ENCODE peak calls at places on chromosomes 1 and 21, in five cellular contexts. One of them, this sample, is unnamed.

GRCh38 chr1:64062941-64063581 is 140.4 kb upstream of the UBE2U start:
- DNase-seq in tibial nerve: no peak
- DNase-seq in astrocyte: peak; percentile 24
- DNase-seq in heart left ventricle: no peak
- DNase-seq in H9: no peak
- DNase-seq in this sample: no peak

GRCh38 chr1:95451904-95452303 is 217.9 kb downstream of the RWDD3 start:
- DNase-seq in tibial nerve: no peak
- DNase-seq in astrocyte: no peak
- DNase-seq in heart left ventricle: no peak
- DNase-seq in H9: no peak
- DNase-seq in this sample: no peak

GRCh38 chr1:201850053-201850397 is 21.1 kb downstream of the IPO9 start:
- DNase-seq in tibial nerve: no peak
- DNase-seq in astrocyte: peak; percentile 96
- DNase-seq in heart left ventricle: no peak
- DNase-seq in H9: no peak
- DNase-seq in this sample: no peak

GRCh38 chr1:203200059-203200553 is 13.6 kb upstream of the CHI3L1 start:
- DNase-seq in tibial nerve: peak; percentile 78
- DNase-seq in astrocyte: peak; percentile 79
- DNase-seq in heart left ventricle: peak; percentile 28
- DNase-seq in H9: no peak
- DNase-seq in this sample: peak; percentile 65

GRCh38 chr1:46643368-46643775 is 24.8 kb downstream of the ATPAF1 start:
- DNase-seq in tibial nerve: no peak
- DNase-seq in astrocyte: peak; percentile 88
- DNase-seq in heart left ventricle: no peak
- DNase-seq in H9: no peak
- DNase-seq in this sample: no peak

GRCh38 chr21:42003051-42003461 is 7.1 kb downstream of the ZBTB21 start:
- DNase-seq in tibial nerve: no peak
- DNase-seq in astrocyte: peak; percentile 71
- DNase-seq in heart left ventricle: no peak
- DNase-seq in H9: no peak
- DNase-seq in this sample: peak; percentile 60

GRCh38 chr1:226708342-226708780 is 30.7 kb downstream of the ITPKB start:
- DNase-seq in tibial nerve: peak; percentile 61
- DNase-seq in astrocyte: peak; percentile 65
- DNase-seq in heart left ventricle: no peak
- DNase-seq in H9: no peak
- DNase-seq in this sample: no peak

GRCh38 chr1:182633657-182634281 is 29.6 kb upstream of the RGS16 start:
- DNase-seq in tibial nerve: no peak
- DNase-seq in astrocyte: no peak
- DNase-seq in heart left ventricle: no peak
- DNase-seq in H9: no peak
- DNase-seq in this sample: no peak

GRCh38 chr1:94672934-94673333 is 131.4 kb upstream of the F3 start:
- DNase-seq in tibial nerve: no peak
- DNase-seq in astrocyte: peak; percentile 68
- DNase-seq in heart left ventricle: no peak
- DNase-seq in H9: no peak
- DNase-seq in this sample: no peak

GRCh38 chr1:178931843-178932551 is 61.1 kb upstream of the ANGPTL1 start:
- DNase-seq in tibial nerve: peak; percentile 98
- DNase-seq in astrocyte: no peak
- DNase-seq in heart left ventricle: peak; percentile 79
- DNase-seq in H9: no peak
- DNase-seq in this sample: no peak

GRCh38 chr1:50993645-50994044 is 23.6 kb downstream of the CDKN2C start:
- DNase-seq in tibial nerve: no peak
- DNase-seq in astrocyte: no peak
- DNase-seq in heart left ventricle: no peak
- DNase-seq in H9: no peak
- DNase-seq in this sample: no peak

GRCh38 chr1:201877877-201878339 is 10.8 kb upstream of the SHISA4 start:
- DNase-seq in tibial nerve: peak; percentile 66
- DNase-seq in astrocyte: peak; percentile 29
- DNase-seq in heart left ventricle: no peak
- DNase-seq in H9: no peak
- DNase-seq in this sample: no peak

GRCh38 chr1:41394918-41395598 is 33.8 kb downstream of the FOXO6 start:
- DNase-seq in tibial nerve: no peak
- DNase-seq in astrocyte: peak; percentile 12
- DNase-seq in heart left ventricle: no peak
- DNase-seq in H9: peak; percentile 90
- DNase-seq in this sample: no peak
- TF ChIP-seq CTCF in tibial nerve: no peak
- TF ChIP-seq CTCF in astrocyte: no peak
- TF ChIP-seq CTCF in heart left ventricle: no peak
- TF ChIP-seq CTCF in H9: peak; percentile 48
- TF ChIP-seq CTCF in this sample: no peak

GRCh38 chr21:33395866-33396265 is 7.3 kb upstream of the IFNGR2 start:
- DNase-seq in tibial nerve: no peak
- DNase-seq in astrocyte: peak; percentile 70
- DNase-seq in heart left ventricle: no peak
- DNase-seq in H9: no peak
- DNase-seq in this sample: no peak

GRCh38 chr21:33396966-33397365 is 6.2 kb upstream of the IFNGR2 start:
- DNase-seq in tibial nerve: no peak
- DNase-seq in astrocyte: peak; percentile 81
- DNase-seq in heart left ventricle: no peak
- DNase-seq in H9: no peak
- DNase-seq in this sample: no peak

GRCh38 chr21:33394260-33394659 is 9.0 kb upstream of the IFNGR2 start:
- DNase-seq in tibial nerve: peak; percentile 72
- DNase-seq in astrocyte: no peak
- DNase-seq in heart left ventricle: no peak
- DNase-seq in H9: no peak
- DNase-seq in this sample: no peak

GRCh38 chr21:33393348-33393747 is 9.9 kb upstream of the IFNGR2 start:
- DNase-seq in tibial nerve: no peak
- DNase-seq in astrocyte: no peak
- DNase-seq in heart left ventricle: no peak
- DNase-seq in H9: no peak
- DNase-seq in this sample: no peak

DNA sequence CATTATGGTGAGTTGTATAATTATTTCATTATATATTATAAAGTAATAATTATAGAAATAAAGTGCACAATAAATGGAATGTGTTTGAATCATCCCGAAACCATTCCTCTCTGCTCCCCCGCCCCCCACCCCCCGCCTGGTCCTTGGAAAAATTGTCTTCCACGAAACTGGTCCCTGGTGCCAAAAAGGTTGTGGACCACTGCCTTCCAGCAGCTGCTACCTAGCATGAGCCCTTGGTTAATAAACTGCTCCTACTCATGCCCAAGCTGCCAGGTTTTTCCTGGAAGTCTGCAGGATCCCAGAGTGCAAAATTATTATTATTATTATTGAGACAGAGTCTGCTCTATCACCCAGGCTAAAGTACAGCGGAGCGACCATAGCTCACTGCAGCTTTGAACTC is 6.8 kb upstream of the IFNGR2 start:
- DNase-seq in tibial nerve: no peak
- DNase-seq in astrocyte: no peak
- DNase-seq in heart left ventricle: no peak
- DNase-seq in H9: no peak
- DNase-seq in this sample: no peak
- H3K27ac ChIP-seq in tibial nerve: peak overlapping the region; percentile 69
- H3K27ac ChIP-seq in astrocyte: peak overlapping the region; percentile 59
- H3K27ac ChIP-seq in heart left ventricle: peak overlapping the region; percentile 64
- H3K27ac ChIP-seq in H9: no peak overlapping the region
- H3K27ac ChIP-seq in this sample: no peak overlapping the region

GRCh38 chr1:1282998-1283397 is 2.8 kb downstream of the SCNN1D start:
- DNase-seq in tibial nerve: no peak
- DNase-seq in astrocyte: peak; percentile 75
- DNase-seq in heart left ventricle: no peak
- DNase-seq in H9: no peak
- DNase-seq in this sample: no peak
- H3K9me3 ChIP-seq in tibial nerve: no peaks in the 10 kb centered on the region
- H3K9me3 ChIP-seq in astrocyte: no peaks in the 10 kb centered on the region
- H3K9me3 ChIP-seq in heart left ventricle: no peaks in the 10 kb centered on the region
- H3K9me3 ChIP-seq in H9: no peaks in the 10 kb centered on the region
- H3K9me3 ChIP-seq in this sample: no peaks in the 10 kb centered on the region

GRCh38 chr21:22795644-22796043 is 1797.4 kb downstream of the NCAM2 start:
- DNase-seq in tibial nerve: no peak
- DNase-seq in astrocyte: no peak
- DNase-seq in heart left ventricle: no peak
- DNase-seq in H9: no peak
- DNase-seq in this sample: no peak

GRCh38 chr21:22791376-22791775 is 1793.2 kb downstream of the NCAM2 start:
- DNase-seq in tibial nerve: no peak
- DNase-seq in astrocyte: no peak
- DNase-seq in heart left ventricle: no peak
- DNase-seq in H9: no peak
- DNase-seq in this sample: no peak

GRCh38 chr21:22796147-22796546 is 1797.9 kb downstream of the NCAM2 start:
- DNase-seq in tibial nerve: no peak
- DNase-seq in astrocyte: no peak
- DNase-seq in heart left ventricle: no peak
- DNase-seq in H9: no peak
- DNase-seq in this sample: no peak

GRCh38 chr21:22795091-22795490 is 1796.9 kb downstream of the NCAM2 start:
- DNase-seq in tibial nerve: no peak
- DNase-seq in astrocyte: no peak
- DNase-seq in heart left ventricle: no peak
- DNase-seq in H9: no peak
- DNase-seq in this sample: no peak

GRCh38 chr21:22791986-22792560 is 1793.9 kb downstream of the NCAM2 start:
- DNase-seq in tibial nerve: peak; percentile 34
- DNase-seq in astrocyte: peak; percentile 3
- DNase-seq in heart left ventricle: no peak
- DNase-seq in H9: no peak
- DNase-seq in this sample: no peak
- TF ChIP-seq CTCF in tibial nerve: peak; percentile 46
- TF ChIP-seq CTCF in astrocyte: peak; percentile 70
- TF ChIP-seq CTCF in heart left ventricle: peak; percentile 75
- TF ChIP-seq CTCF in H9: peak; percentile 90
- TF ChIP-seq CTCF in this sample: peak; percentile 83

GRCh38 chr21:44083631-44084291 is 23.4 kb upstream of the PWP2 start:
- DNase-seq in tibial nerve: no peak
- DNase-seq in astrocyte: no peak
- DNase-seq in heart left ventricle: no peak
- DNase-seq in H9: no peak
- DNase-seq in this sample: peak; percentile 57
- H3K27ac ChIP-seq in tibial nerve: peak overlapping the region; percentile 90
- H3K27ac ChIP-seq in astrocyte: no peak overlapping the region
- H3K27ac ChIP-seq in heart left ventricle: peak overlapping the region; percentile 85
- H3K27ac ChIP-seq in H9: no peak overlapping the region
- H3K27ac ChIP-seq in this sample: peak overlapping the region; percentile 80

GRCh38 chr1:2850502-2850901 is 49.0 kb upstream of the TTC34 start:
- DNase-seq in tibial nerve: no peak
- DNase-seq in astrocyte: no peak
- DNase-seq in heart left ventricle: no peak
- DNase-seq in H9: no peak
- DNase-seq in this sample: no peak
- H3K9me3 ChIP-seq in tibial nerve: no peaks in the 10 kb centered on the region
- H3K9me3 ChIP-seq in astrocyte: peaks cover 3% of the 10 kb centered on the region
- H3K9me3 ChIP-seq in heart left ventricle: no peaks in the 10 kb centered on the region
- H3K9me3 ChIP-seq in H9: peaks cover 95% of the 10 kb centered on the region
- H3K9me3 ChIP-seq in this sample: no peaks in the 10 kb centered on the region

DNA sequence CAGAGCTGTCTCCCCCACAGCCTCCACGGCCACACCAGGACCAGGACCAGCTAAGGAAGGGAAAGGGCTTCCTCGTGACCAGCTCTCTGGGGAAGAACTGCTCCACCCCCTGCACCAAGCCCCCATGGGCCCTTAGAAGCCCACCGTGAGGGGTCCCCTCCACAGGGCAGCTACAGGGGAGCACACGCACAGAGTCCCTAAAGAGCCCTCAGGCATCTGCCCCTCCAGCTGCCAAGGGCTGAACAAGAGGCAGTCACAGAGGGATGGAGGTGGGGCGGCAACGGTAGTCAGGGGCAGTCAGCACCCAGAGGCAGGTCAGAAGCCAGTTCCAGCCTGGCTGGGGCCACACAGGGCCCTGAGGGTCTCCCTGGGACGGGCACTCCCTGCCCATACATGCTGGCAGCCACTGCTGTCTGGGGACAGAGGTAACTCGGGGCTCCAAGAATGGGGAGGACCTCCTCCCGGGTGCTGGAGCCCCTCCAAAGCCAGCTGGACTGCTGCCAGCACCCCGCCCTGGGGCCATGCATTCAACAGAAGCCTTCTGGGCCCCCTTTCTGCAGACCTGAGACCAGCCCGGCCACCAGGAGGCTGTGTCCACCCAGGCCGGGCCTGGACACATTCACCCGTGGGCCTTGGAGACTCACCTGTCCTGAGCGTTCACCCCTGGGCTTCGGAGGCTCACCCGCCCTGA is 18.7 kb downstream of the SLC19A1 start:
- DNase-seq in tibial nerve: no peak
- DNase-seq in astrocyte: no peak
- DNase-seq in heart left ventricle: peak; percentile 56
- DNase-seq in H9: no peak
- DNase-seq in this sample: peak; percentile 60
- TF ChIP-seq CTCF in tibial nerve: no peak
- TF ChIP-seq CTCF in astrocyte: no peak
- TF ChIP-seq CTCF in heart left ventricle: no peak
- TF ChIP-seq CTCF in H9: no peak
- TF ChIP-seq CTCF in this sample: no peak

GRCh38 chr1:65799601-65800000 is 6.9 kb downstream of the PDE4B start:
- DNase-seq in tibial nerve: no peak
- DNase-seq in astrocyte: no peak
- DNase-seq in heart left ventricle: no peak
- DNase-seq in H9: no peak
- DNase-seq in this sample: no peak

DNA sequence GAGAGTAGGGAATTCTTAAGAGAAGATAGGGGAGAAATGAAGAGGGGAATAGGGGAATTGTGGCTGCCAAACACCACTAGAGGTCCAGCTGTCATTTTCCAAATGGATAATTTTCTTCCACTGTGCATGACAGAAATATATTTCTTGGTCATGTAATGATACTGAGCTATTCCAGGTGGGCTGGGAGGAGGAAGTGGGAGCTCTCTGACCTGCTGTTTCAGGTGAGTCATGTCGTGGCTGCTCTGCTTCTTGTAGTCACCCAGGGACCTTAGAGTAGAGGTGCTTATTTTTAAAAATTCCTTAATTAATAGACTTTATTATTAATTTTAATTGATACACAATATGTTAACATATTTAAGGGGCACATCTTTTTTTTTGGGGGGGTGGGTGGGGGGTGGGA is 11.9 kb downstream of the PDE4B start:
- DNase-seq in tibial nerve: no peak
- DNase-seq in astrocyte: no peak
- DNase-seq in heart left ventricle: no peak
- DNase-seq in H9: no peak
- DNase-seq in this sample: no peak
- H3K27ac ChIP-seq in tibial nerve: no peak overlapping the region
- H3K27ac ChIP-seq in astrocyte: no peak overlapping the region
- H3K27ac ChIP-seq in heart left ventricle: no peak overlapping the region
- H3K27ac ChIP-seq in H9: no peak overlapping the region
- H3K27ac ChIP-seq in this sample: no peak overlapping the region